ENCODE peak calls at places on chromosomes 3 and 15, in nine cellular contexts. T is IMR-90; H is fibroblast of lung; S is CD4-positive, alpha-beta T cell; J is GM23338; V is A673; D is esophagus squamous epithelium; W is breast epithelium; U is naive thymus-derived CD4-positive, alpha-beta T cell. P is an unnamed sample.
A peak's percentile ranks its signal among the peaks of the same experiment; 100 is the strongest.

GRCh38 chr3:194491996-194492395 is 5.2 kb upstream of the ATP13A3 start:
- DNase-seq in W (no peak), S (no peak), H (no peak), T (no peak), U (no peak), D (no peak), J (no peak), V (no peak), P (no peak)

GRCh38 chr15:51837784-51838183 is 8.3 kb downstream of the TMOD3 start:
- DNase-seq in H (peak; percentile 51), J (no peak), W (no peak), V (peak; percentile 54), D (no peak), T (peak; percentile 55), U (peak; percentile 20), S (no peak), P (no peak)

GRCh38 chr15:97836003-97836402 is 124.5 kb upstream of the ARRDC4 start:
- DNase-seq in H (no peak), T (no peak), V (no peak), W (no peak), S (no peak), U (no peak), D (no peak), J (no peak), P (no peak)

GRCh38 chr3:45646051-45646585 is 43.1 kb upstream of the SACM1L start:
- DNase-seq in T (no peak), D (no peak), S (no peak), U (no peak), W (no peak), H (peak; percentile 41), V (no peak), J (no peak), P (peak; percentile 52)

GRCh38 chr3:128083980-128084674 is 31.9 kb downstream of the SEC61A1 start:
- DNase-seq in W (no peak), D (no peak), J (no peak), V (no peak), T (peak; percentile 76), H (peak; percentile 74), U (no peak), S (no peak), P (no peak)

GRCh38 chr3:143885803-143886427 is 37.6 kb upstream of the SLC9A9 start:
- DNase-seq in S (no peak), V (peak; percentile 70), D (no peak), U (peak; percentile 21), J (peak; percentile 74), T (peak; percentile 34), W (no peak), H (peak; percentile 45), P (no peak)

GRCh38 chr15:90004671-90005070 is 3.5 kb downstream of the ZNF710 start:
- DNase-seq in U (no peak), J (no peak), W (no peak), T (peak; percentile 99), H (peak; percentile 95), V (no peak), D (no peak), S (no peak), P (no peak)

GRCh38 chr3:13465236-13465958 is 14.7 kb upstream of the HDAC11 start:
- DNase-seq in T (no peak), J (no peak), S (no peak), D (no peak), W (no peak), U (no peak), V (no peak), H (no peak), P (no peak)

GRCh38 chr3:136992091-136992490 is 34.3 kb downstream of the IL20RB start:
- DNase-seq in J (no peak), T (no peak), W (no peak), U (no peak), S (no peak), H (no peak), D (no peak), V (no peak), P (no peak)

GRCh38 chr15:44565387-44566169 is 28.6 kb downstream of the EIF3J start:
- DNase-seq in S (no peak), T (no peak), H (no peak), J (no peak), U (no peak), W (no peak), V (no peak), D (no peak), P (no peak)

GRCh38 chr3:177516130-177517011 is 319.1 kb upstream of the TBL1XR1 start:
- DNase-seq in U (no peak), D (no peak), S (no peak), H (peak; percentile 98), V (peak; percentile 42), J (peak; percentile 17), W (peak; percentile 54), T (peak; percentile 90), P (peak; percentile 57)

GRCh38 chr15:58903232-58903631 is 30.2 kb downstream of the SLTM start:
- DNase-seq in H (no peak), V (no peak), D (no peak), S (no peak), J (no peak), U (no peak), T (peak; percentile 13), W (no peak), P (no peak)

GRCh38 chr3:115659253-115659652 is 35.9 kb downstream of the GAP43 start:
- DNase-seq in W (no peak), J (no peak), H (peak; percentile 9), T (no peak), S (no peak), D (no peak), U (peak; percentile 4), V (no peak), P (no peak)

GRCh38 chr15:60134609-60135008 is 130.5 kb downstream of the FOXB1 start:
- DNase-seq in T (no peak), D (no peak), J (no peak), S (no peak), W (no peak), V (no peak), U (no peak), H (no peak), P (no peak)

GRCh38 chr15:53197426-53197839 is 407.3 kb upstream of the ONECUT1 start:
- DNase-seq in D (no peak), V (peak; percentile 75), J (peak; percentile 90), H (peak; percentile 32), U (no peak), S (no peak), W (peak; percentile 27), T (peak; percentile 2), P (peak; percentile 33)

GRCh38 chr3:12342151-12342550 is 53.3 kb downstream of the PPARG start:
- DNase-seq in V (no peak), J (no peak), S (no peak), U (no peak), D (no peak), W (no peak), T (no peak), H (no peak), P (no peak)

GRCh38 chr3:48347500-48347899 is 14.0 kb upstream of the SPINK8 start:
- DNase-seq in V (no peak), J (no peak), H (no peak), T (no peak), W (no peak), D (no peak), U (no peak), S (no peak), P (no peak)
- H3K27ac ChIP-seq in V (no peak overlapping the region), J (no peak overlapping the region), H (no peak overlapping the region), T (no peak overlapping the region), W (no peak overlapping the region), D (no peak overlapping the region), U (no peak overlapping the region), S (no peak overlapping the region), P (no peak overlapping the region)

GRCh38 chr3:33093847-33094246 is 3.1 kb downstream of the GLB1 start:
- DNase-seq in H (no peak), V (no peak), S (no peak), T (no peak), W (no peak), J (peak; percentile 49), U (no peak), D (no peak), P (no peak)

GRCh38 chr3:33092496-33093254 is 4.3 kb downstream of the GLB1 start:
- DNase-seq in U (no peak), S (no peak), D (no peak), T (no peak), V (no peak), H (no peak), W (no peak), J (no peak), P (no peak)

GRCh38 chr3:33083958-33084357 is 13.0 kb downstream of the GLB1 start:
- DNase-seq in T (no peak), U (no peak), D (no peak), W (no peak), J (peak; percentile 40), H (no peak), V (no peak), S (no peak), P (no peak)

GRCh38 chr3:33091746-33092145 is 5.2 kb downstream of the GLB1 start:
- DNase-seq in V (no peak), S (no peak), D (no peak), J (no peak), T (no peak), U (no peak), H (no peak), W (no peak), P (no peak)

DNA sequence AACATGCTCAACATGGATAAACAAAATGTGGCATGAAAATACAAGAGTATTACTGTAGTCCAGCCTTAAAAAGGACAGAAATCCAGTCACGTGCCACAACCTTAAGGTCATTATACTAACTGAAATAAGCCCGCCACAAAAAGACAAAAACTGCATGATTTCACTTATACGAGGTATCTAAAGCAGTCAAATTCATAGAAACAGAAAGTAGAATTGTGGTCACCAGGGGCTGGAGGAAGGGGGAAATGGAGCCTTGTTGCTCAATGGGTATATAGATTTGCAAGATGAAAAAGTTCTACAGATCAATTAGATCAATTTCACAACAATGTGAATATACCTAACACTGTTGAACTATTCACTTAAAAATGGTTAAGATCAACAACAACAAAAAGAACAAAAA is 7.4 kb downstream of the GLB1 start:
- DNase-seq in U (no peak), J (no peak), S (no peak), V (no peak), D (no peak), W (no peak), H (no peak), T (no peak), P (no peak)
- H3K27ac ChIP-seq in U (no peak overlapping the region), J (no peak overlapping the region), S (no peak overlapping the region), V (no peak overlapping the region), D (no peak overlapping the region), W (no peak overlapping the region), H (no peak overlapping the region), T (no peak overlapping the region), P (no peak overlapping the region)

GRCh38 chr15:100891316-100892012 is 11.8 kb downstream of the ALDH1A3 start:
- DNase-seq in J (peak; percentile 61), W (no peak), D (no peak), T (no peak), H (no peak), U (no peak), V (no peak), S (no peak), P (no peak)
- H3K27ac ChIP-seq in J (no peak overlapping the region), W (no peak overlapping the region), D (no peak overlapping the region), T (no peak overlapping the region), H (no peak overlapping the region), U (no peak overlapping the region), V (no peak overlapping the region), S (no peak overlapping the region), P (no peak overlapping the region)

GRCh38 chr3:125965505-125965904 is 3.5 kb upstream of the ROPN1B start:
- DNase-seq in J (no peak), S (no peak), D (no peak), T (no peak), U (no peak), W (no peak), H (no peak), V (no peak), P (no peak)

GRCh38 chr3:125961289-125961589 is 7.7 kb upstream of the ROPN1B start:
- DNase-seq in T (no peak), V (no peak), S (no peak), D (no peak), J (no peak), W (no peak), U (no peak), H (no peak), P (no peak)

GRCh38 chr3:125967156-125967555 is 1.8 kb upstream of the ROPN1B start:
- DNase-seq in T (no peak), S (no peak), V (no peak), J (no peak), H (no peak), D (no peak), W (no peak), U (no peak), P (no peak)
- H3K27ac ChIP-seq in T (no peak overlapping the region), S (no peak overlapping the region), V (no peak overlapping the region), J (no peak overlapping the region), H (no peak overlapping the region), D (no peak overlapping the region), W (no peak overlapping the region), U (no peak overlapping the region), P (no peak overlapping the region)

P was measured in heart left ventricle.